ENCODE peak calls at places on chromosome 19, in ten cellular contexts. H is heart left ventricle, P is fibroblast of mammary gland, E is choroid plexus epithelial cell, O is neural crest cell, B is astrocyte, W is AG04450, U is NCI-H446, N is fibroblast of lung, F is substantia nigra. L is an unnamed sample.

GRCh38 chr19:46404039-46404883 is 9.1 kb downstream of the CCDC8 start:
- DNase-seq in H (peak; percentile 58), P (peak; percentile 61), E (no peak), O (peak; percentile 52), B (peak; percentile 33), W (no peak), U (no peak), N (peak; percentile 56), F (no peak), L (no peak)

GRCh38 chr19:5827891-5828660 is 11.4 kb downstream of the FUT6 start:
- DNase-seq in H (peak; percentile 91), P (peak; percentile 90), E (peak; percentile 94), O (peak; percentile 92), B (peak; percentile 67), W (peak; percentile 73), U (peak; percentile 95), N (peak; percentile 82), F (peak; percentile 72), L (peak; percentile 47)

GRCh38 chr19:8487137-8487851 is 15.1 kb downstream of the PRAM1 start:
- DNase-seq in H (peak; percentile 58), P (no peak), E (no peak), O (no peak), B (no peak), W (no peak), U (no peak), N (no peak), F (peak; percentile 18), L (no peak)

GRCh38 chr19:30202060-30202600 is 170.1 kb upstream of the ZNF536 start:
- DNase-seq in H (no peak), P (no peak), E (no peak), O (no peak), B (no peak), W (no peak), U (no peak), N (no peak), F (no peak), L (no peak)

GRCh38 chr19:49186108-49186507 is 28.5 kb downstream of the TRPM4 start:
- DNase-seq in H (no peak), P (no peak), E (no peak), O (no peak), B (no peak), W (no peak), U (no peak), N (no peak), F (no peak), L (no peak)

GRCh38 chr19:39996218-39996810 is 546 bp upstream of the ZNF546 start:
- DNase-seq in H (no peak), P (peak; percentile 78), E (peak; percentile 53), O (peak; percentile 12), B (peak; percentile 74), W (peak; percentile 3), U (no peak), N (peak; percentile 77), F (no peak), L (no peak)

GRCh38 chr19:42421101-42421500 is 6.1 kb downstream of the LIPE start:
- DNase-seq in H (no peak), P (no peak), E (no peak), O (no peak), B (no peak), W (no peak), U (no peak), N (no peak), F (no peak), L (no peak)

GRCh38 chr19:10219678-10220077 is 11.5 kb downstream of the S1PR2 start:
- DNase-seq in H (no peak), P (peak; percentile 52), E (peak; percentile 71), O (no peak), B (no peak), W (peak; percentile 79), U (no peak), N (peak; percentile 44), F (no peak), L (no peak)

GRCh38 chr19:32266453-32266852 is 79.0 kb upstream of the ZNF507 start:
- DNase-seq in H (no peak), P (no peak), E (no peak), O (no peak), B (no peak), W (no peak), U (no peak), N (no peak), F (no peak), L (no peak)

GRCh38 chr19:48121909-48122371 is 11.3 kb upstream of the PLA2G4C start:
- DNase-seq in H (no peak), P (no peak), E (peak; percentile 30), O (no peak), B (no peak), W (no peak), U (no peak), N (no peak), F (no peak), L (no peak)

GRCh38 chr19:1715540-1715939 is 37.8 kb upstream of the ONECUT3 start:
- DNase-seq in H (no peak), P (no peak), E (no peak), O (no peak), B (no peak), W (no peak), U (no peak), N (no peak), F (no peak), L (no peak)

GRCh38 chr19:51783373-51783772 is 11.6 kb upstream of the FPR3 start:
- DNase-seq in H (no peak), P (peak; percentile 38), E (peak; percentile 62), O (no peak), B (no peak), W (no peak), U (no peak), N (no peak), F (no peak), L (no peak)

GRCh38 chr19:16273005-16273404 is 51.6 kb upstream of the KLF2 start:
- DNase-seq in H (no peak), P (no peak), E (peak; percentile 14), O (peak; percentile 8), B (peak; percentile 57), W (no peak), U (no peak), N (peak; percentile 72), F (no peak), L (no peak)

GRCh38 chr19:367963-368623 is 23.5 kb upstream of the MIER2 start:
- DNase-seq in H (no peak), P (no peak), E (no peak), O (no peak), B (no peak), W (no peak), U (no peak), N (no peak), F (no peak), L (no peak)

GRCh38 chr19:1489463-1489971 is 633 bp downstream of the PCSK4 start:
- DNase-seq in H (no peak), P (no peak), E (no peak), O (no peak), B (no peak), W (no peak), U (no peak), N (no peak), F (no peak), L (no peak)

GRCh38 chr19:18118420-18119242 is 21.1 kb downstream of the MAST3 start:
- DNase-seq in H (no peak), P (peak; percentile 23), E (peak; percentile 37), O (no peak), B (no peak), W (no peak), U (peak; percentile 18), N (peak; percentile 17), F (no peak), L (no peak)

GRCh38 chr19:14078406-14078805 is 5.8 kb downstream of the MISP3 start:
- DNase-seq in H (no peak), P (peak; percentile 56), E (no peak), O (no peak), B (no peak), W (no peak), U (no peak), N (no peak), F (no peak), L (no peak)

GRCh38 chr19:15195987-15196682 is 4.7 kb downstream of the NOTCH3 start:
- DNase-seq in H (no peak), P (no peak), E (no peak), O (no peak), B (no peak), W (no peak), U (no peak), N (peak; percentile 33), F (no peak), L (no peak)

GRCh38 chr19:9857920-9858746 is 23.0 kb downstream of the PIN1 start:
- DNase-seq in H (no peak), P (no peak), E (no peak), O (no peak), B (no peak), W (no peak), U (no peak), N (no peak), F (no peak), L (no peak)

GRCh38 chr19:41353466-41354342 is at the start of gene TGFB1:
- DNase-seq in H (peak; percentile 90), P (peak; percentile 81), E (peak; percentile 85), O (peak; percentile 67), B (peak; percentile 72), W (peak; percentile 76), U (no peak), N (peak; percentile 85), F (peak; percentile 45), L (no peak)

GRCh38 chr19:49064029-49064629 is 489 bp downstream of the NTF4 start:
- DNase-seq in H (no peak), P (no peak), E (no peak), O (no peak), B (no peak), W (no peak), U (no peak), N (no peak), F (no peak), L (no peak)

GRCh38 chr19:17282488-17283256 is 971 bp downstream of the ANKLE1 start:
- DNase-seq in H (peak; percentile 79), P (peak; percentile 65), E (peak; percentile 75), O (peak; percentile 90), B (peak; percentile 29), W (no peak), U (peak; percentile 68), N (peak; percentile 64), F (peak; percentile 28), L (no peak)

GRCh38 chr19:12778020-12778904 is 2.9 kb upstream of the HOOK2 start:
- DNase-seq in H (peak; percentile 90), P (peak; percentile 76), E (peak; percentile 87), O (peak; percentile 40), B (peak; percentile 72), W (no peak), U (peak; percentile 63), N (peak; percentile 83), F (peak; percentile 48), L (no peak)

GRCh38 chr19:40687525-40688016 is 2.9 kb downstream of the NUMBL start:
- DNase-seq in H (peak; percentile 88), P (peak; percentile 94), E (peak; percentile 47), O (no peak), B (peak; percentile 79), W (no peak), U (no peak), N (peak; percentile 80), F (no peak), L (no peak)

GRCh38 chr19:14796021-14796420 is 17.7 kb upstream of the ADGRE2 start:
- DNase-seq in H (no peak), P (no peak), E (no peak), O (no peak), B (no peak), W (no peak), U (no peak), N (no peak), F (no peak), L (no peak)

GRCh38 chr19:18541992-18542935 is 1.1 kb downstream of the FKBP8 start:
- DNase-seq in H (no peak), P (no peak), E (no peak), O (no peak), B (no peak), W (no peak), U (no peak), N (no peak), F (no peak), L (no peak)